ENCODE peak calls at places on chromosome 21, in nine cellular contexts. One of them, this sample, is unnamed.

GRCh38 chr21:44349847-44350772 is 3.3 kb upstream of the TRPM2 start:
- DNase-seq in naive thymus-derived CD4-positive, alpha-beta T cell: no peak
- DNase-seq in ascending aorta: no peak
- DNase-seq in CD4-positive, alpha-beta memory T cell: no peak
- DNase-seq in GM23248: no peak
- DNase-seq in adrenal gland: no peak
- DNase-seq in CD8-positive, alpha-beta T cell: no peak
- DNase-seq in keratinocyte: no peak
- DNase-seq in psoas muscle: no peak
- DNase-seq in this sample: no peak

GRCh38 chr21:26842976-26843911 is 2.0 kb downstream of the ADAMTS1 start:
- DNase-seq in naive thymus-derived CD4-positive, alpha-beta T cell: no peak
- DNase-seq in ascending aorta: peak; percentile 82
- DNase-seq in CD4-positive, alpha-beta memory T cell: no peak
- DNase-seq in GM23248: peak; percentile 98
- DNase-seq in adrenal gland: peak; percentile 88
- DNase-seq in CD8-positive, alpha-beta T cell: no peak
- DNase-seq in keratinocyte: no peak
- DNase-seq in psoas muscle: peak; percentile 94
- DNase-seq in this sample: no peak

GRCh38 chr21:31310750-31311149 is 33.3 kb downstream of the TIAM1 start:
- DNase-seq in naive thymus-derived CD4-positive, alpha-beta T cell: no peak
- DNase-seq in ascending aorta: no peak
- DNase-seq in CD4-positive, alpha-beta memory T cell: no peak
- DNase-seq in GM23248: no peak
- DNase-seq in adrenal gland: no peak
- DNase-seq in CD8-positive, alpha-beta T cell: no peak
- DNase-seq in keratinocyte: peak; percentile 30
- DNase-seq in psoas muscle: no peak
- DNase-seq in this sample: no peak

GRCh38 chr21:26207021-26207420 is 36.5 kb upstream of the APP start:
- DNase-seq in naive thymus-derived CD4-positive, alpha-beta T cell: no peak
- DNase-seq in ascending aorta: no peak
- DNase-seq in CD4-positive, alpha-beta memory T cell: no peak
- DNase-seq in GM23248: no peak
- DNase-seq in adrenal gland: no peak
- DNase-seq in CD8-positive, alpha-beta T cell: no peak
- DNase-seq in keratinocyte: no peak
- DNase-seq in psoas muscle: no peak
- DNase-seq in this sample: no peak

GRCh38 chr21:16437586-16437985 is 707.8 kb downstream of the USP25 start:
- DNase-seq in naive thymus-derived CD4-positive, alpha-beta T cell: no peak
- DNase-seq in ascending aorta: no peak
- DNase-seq in CD4-positive, alpha-beta memory T cell: no peak
- DNase-seq in GM23248: no peak
- DNase-seq in adrenal gland: no peak
- DNase-seq in CD8-positive, alpha-beta T cell: no peak
- DNase-seq in keratinocyte: no peak
- DNase-seq in psoas muscle: no peak
- DNase-seq in this sample: no peak

GRCh38 chr21:25506887-25507286 is 100.4 kb downstream of the MRPL39 start:
- DNase-seq in naive thymus-derived CD4-positive, alpha-beta T cell: no peak
- DNase-seq in ascending aorta: no peak
- DNase-seq in CD4-positive, alpha-beta memory T cell: no peak
- DNase-seq in GM23248: peak; percentile 57
- DNase-seq in adrenal gland: no peak
- DNase-seq in CD8-positive, alpha-beta T cell: no peak
- DNase-seq in keratinocyte: no peak
- DNase-seq in psoas muscle: no peak
- DNase-seq in this sample: no peak

GRCh38 chr21:36587388-36587787 is 107.5 kb upstream of the CLDN14 start:
- DNase-seq in naive thymus-derived CD4-positive, alpha-beta T cell: no peak
- DNase-seq in ascending aorta: no peak
- DNase-seq in CD4-positive, alpha-beta memory T cell: no peak
- DNase-seq in GM23248: peak; percentile 64
- DNase-seq in adrenal gland: no peak
- DNase-seq in CD8-positive, alpha-beta T cell: no peak
- DNase-seq in keratinocyte: peak; percentile 9
- DNase-seq in psoas muscle: no peak
- DNase-seq in this sample: no peak

GRCh38 chr21:37008705-37009104 is 2.2 kb downstream of the RIPPLY3 start:
- DNase-seq in naive thymus-derived CD4-positive, alpha-beta T cell: no peak
- DNase-seq in ascending aorta: no peak
- DNase-seq in CD4-positive, alpha-beta memory T cell: no peak
- DNase-seq in GM23248: no peak
- DNase-seq in adrenal gland: no peak
- DNase-seq in CD8-positive, alpha-beta T cell: no peak
- DNase-seq in keratinocyte: no peak
- DNase-seq in psoas muscle: no peak
- DNase-seq in this sample: no peak

GRCh38 chr21:17612023-17612564 is 607 bp downstream of the BTG3 start:
- DNase-seq in naive thymus-derived CD4-positive, alpha-beta T cell: peak; percentile 14
- DNase-seq in ascending aorta: no peak
- DNase-seq in CD4-positive, alpha-beta memory T cell: no peak
- DNase-seq in GM23248: peak; percentile 69
- DNase-seq in adrenal gland: peak; percentile 56
- DNase-seq in CD8-positive, alpha-beta T cell: peak; percentile 5
- DNase-seq in keratinocyte: no peak
- DNase-seq in psoas muscle: peak; percentile 32
- DNase-seq in this sample: peak; percentile 54

GRCh38 chr21:43727571-43728466 is 8.9 kb downstream of the PDXK start:
- DNase-seq in naive thymus-derived CD4-positive, alpha-beta T cell: no peak
- DNase-seq in ascending aorta: no peak
- DNase-seq in CD4-positive, alpha-beta memory T cell: no peak
- DNase-seq in GM23248: peak; percentile 36
- DNase-seq in adrenal gland: peak; percentile 86
- DNase-seq in CD8-positive, alpha-beta T cell: no peak
- DNase-seq in keratinocyte: no peak
- DNase-seq in psoas muscle: peak; percentile 58
- DNase-seq in this sample: no peak

GRCh38 chr21:39238275-39238674 is 55.0 kb upstream of the PSMG1 start:
- DNase-seq in naive thymus-derived CD4-positive, alpha-beta T cell: no peak
- DNase-seq in ascending aorta: no peak
- DNase-seq in CD4-positive, alpha-beta memory T cell: no peak
- DNase-seq in GM23248: peak; percentile 3
- DNase-seq in adrenal gland: no peak
- DNase-seq in CD8-positive, alpha-beta T cell: no peak
- DNase-seq in keratinocyte: no peak
- DNase-seq in psoas muscle: no peak
- DNase-seq in this sample: no peak

GRCh38 chr21:39232926-39233325 is 49.7 kb upstream of the PSMG1 start:
- DNase-seq in naive thymus-derived CD4-positive, alpha-beta T cell: no peak
- DNase-seq in ascending aorta: no peak
- DNase-seq in CD4-positive, alpha-beta memory T cell: no peak
- DNase-seq in GM23248: peak; percentile 25
- DNase-seq in adrenal gland: no peak
- DNase-seq in CD8-positive, alpha-beta T cell: no peak
- DNase-seq in keratinocyte: no peak
- DNase-seq in psoas muscle: no peak
- DNase-seq in this sample: no peak
- H3K36me3 ChIP-seq in naive thymus-derived CD4-positive, alpha-beta T cell: peaks cover 14% of the 10 kb centered on the region
- H3K36me3 ChIP-seq in ascending aorta: peaks cover 16% of the 10 kb centered on the region
- H3K36me3 ChIP-seq in CD4-positive, alpha-beta memory T cell: peaks cover 46% of the 10 kb centered on the region
- H3K36me3 ChIP-seq in GM23248: peaks cover 49% of the 10 kb centered on the region
- H3K36me3 ChIP-seq in adrenal gland: peaks cover 51% of the 10 kb centered on the region
- H3K36me3 ChIP-seq in CD8-positive, alpha-beta T cell: peaks cover 27% of the 10 kb centered on the region
- H3K36me3 ChIP-seq in keratinocyte: peaks cover 11% of the 10 kb centered on the region
- H3K36me3 ChIP-seq in psoas muscle: no peaks in the 10 kb centered on the region
- H3K36me3 ChIP-seq in this sample: peaks cover 22% of the 10 kb centered on the region

GRCh38 chr21:35581640-35582039 is 478.7 kb downstream of the SETD4 start:
- DNase-seq in naive thymus-derived CD4-positive, alpha-beta T cell: no peak
- DNase-seq in ascending aorta: no peak
- DNase-seq in CD4-positive, alpha-beta memory T cell: no peak
- DNase-seq in GM23248: no peak
- DNase-seq in adrenal gland: no peak
- DNase-seq in CD8-positive, alpha-beta T cell: no peak
- DNase-seq in keratinocyte: no peak
- DNase-seq in psoas muscle: no peak
- DNase-seq in this sample: no peak
- H3K4me1 ChIP-seq in naive thymus-derived CD4-positive, alpha-beta T cell: no peaks in the 10 kb centered on the region
- H3K4me1 ChIP-seq in ascending aorta: no peaks in the 10 kb centered on the region
- H3K4me1 ChIP-seq in CD4-positive, alpha-beta memory T cell: no peaks in the 10 kb centered on the region
- H3K4me1 ChIP-seq in GM23248: peaks cover 27% of the 10 kb centered on the region
- H3K4me1 ChIP-seq in adrenal gland: no peaks in the 10 kb centered on the region
- H3K4me1 ChIP-seq in CD8-positive, alpha-beta T cell: no peaks in the 10 kb centered on the region
- H3K4me1 ChIP-seq in keratinocyte: no peaks in the 10 kb centered on the region
- H3K4me1 ChIP-seq in psoas muscle: no peaks in the 10 kb centered on the region
- H3K4me1 ChIP-seq in this sample: no peaks in the 10 kb centered on the region

GRCh38 chr21:46393451-46393940 is 65.2 kb upstream of the DIP2A start:
- DNase-seq in naive thymus-derived CD4-positive, alpha-beta T cell: no peak
- DNase-seq in ascending aorta: no peak
- DNase-seq in CD4-positive, alpha-beta memory T cell: no peak
- DNase-seq in GM23248: peak; percentile 2
- DNase-seq in adrenal gland: no peak
- DNase-seq in CD8-positive, alpha-beta T cell: no peak
- DNase-seq in keratinocyte: no peak
- DNase-seq in psoas muscle: peak; percentile 43
- DNase-seq in this sample: no peak
- H3K36me3 ChIP-seq in naive thymus-derived CD4-positive, alpha-beta T cell: peaks cover 3% of the 10 kb centered on the region
- H3K36me3 ChIP-seq in ascending aorta: peaks cover 24% of the 10 kb centered on the region
- H3K36me3 ChIP-seq in CD4-positive, alpha-beta memory T cell: peaks cover 16% of the 10 kb centered on the region
- H3K36me3 ChIP-seq in GM23248: peaks cover 4% of the 10 kb centered on the region
- H3K36me3 ChIP-seq in adrenal gland: peaks cover 38% of the 10 kb centered on the region
- H3K36me3 ChIP-seq in CD8-positive, alpha-beta T cell: peaks cover 33% of the 10 kb centered on the region
- H3K36me3 ChIP-seq in keratinocyte: peaks cover 15% of the 10 kb centered on the region
- H3K36me3 ChIP-seq in psoas muscle: no peaks in the 10 kb centered on the region
- H3K36me3 ChIP-seq in this sample: peaks cover 8% of the 10 kb centered on the region

DNA sequence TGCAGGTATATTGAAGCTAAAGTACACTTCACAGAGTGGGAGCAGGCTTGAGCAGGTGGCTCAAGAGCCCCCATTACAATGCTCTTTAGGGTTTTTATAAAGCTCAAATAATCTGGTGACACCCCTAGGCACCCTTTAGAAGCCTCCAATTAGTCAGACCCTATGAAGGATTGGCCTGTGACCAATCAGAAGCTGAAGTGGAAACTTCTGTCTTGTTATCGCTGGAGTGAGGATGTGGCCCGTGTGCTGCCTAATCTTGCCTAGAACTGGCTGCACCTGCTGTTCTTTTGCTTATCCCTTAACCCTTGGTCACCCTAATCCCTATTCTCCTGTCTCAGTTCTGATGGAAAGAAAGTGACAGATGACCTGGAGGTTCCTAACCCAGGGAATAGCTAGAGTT is 70.8 kb upstream of the ABCG1 start:
- DNase-seq in naive thymus-derived CD4-positive, alpha-beta T cell: no peak
- DNase-seq in ascending aorta: no peak
- DNase-seq in CD4-positive, alpha-beta memory T cell: no peak
- DNase-seq in GM23248: no peak
- DNase-seq in adrenal gland: peak; percentile 2
- DNase-seq in CD8-positive, alpha-beta T cell: no peak
- DNase-seq in keratinocyte: no peak
- DNase-seq in psoas muscle: no peak
- DNase-seq in this sample: no peak
- H3K4me1 ChIP-seq in naive thymus-derived CD4-positive, alpha-beta T cell: peaks cover 3% of the 10 kb centered on the region
- H3K4me1 ChIP-seq in ascending aorta: no peaks in the 10 kb centered on the region
- H3K4me1 ChIP-seq in CD4-positive, alpha-beta memory T cell: peaks cover 4% of the 10 kb centered on the region
- H3K4me1 ChIP-seq in GM23248: no peaks in the 10 kb centered on the region
- H3K4me1 ChIP-seq in adrenal gland: no peaks in the 10 kb centered on the region
- H3K4me1 ChIP-seq in CD8-positive, alpha-beta T cell: peaks cover 8% of the 10 kb centered on the region
- H3K4me1 ChIP-seq in keratinocyte: no peaks in the 10 kb centered on the region
- H3K4me1 ChIP-seq in psoas muscle: no peaks in the 10 kb centered on the region
- H3K4me1 ChIP-seq in this sample: peaks cover 4% of the 10 kb centered on the region

DNA sequence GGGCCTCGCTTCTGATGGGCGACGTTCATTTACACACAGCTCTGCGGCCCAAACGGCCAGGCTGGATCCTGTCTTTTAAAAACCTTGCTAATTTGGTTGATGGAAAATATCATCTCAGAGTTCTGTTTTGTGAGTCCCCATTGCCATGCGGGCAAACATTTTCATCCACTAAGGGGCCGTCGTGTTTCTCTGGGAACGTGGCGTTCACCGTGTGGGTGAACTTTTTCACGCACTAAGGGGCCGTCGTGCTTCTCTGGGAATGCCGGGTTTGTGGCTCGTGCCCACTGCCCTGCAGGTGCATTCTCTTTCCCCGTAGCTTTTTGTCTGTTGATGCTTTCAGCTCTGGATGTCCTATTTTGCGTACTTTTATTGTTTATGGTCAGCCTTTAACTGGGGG is 6.8 kb downstream of the COL18A1 start:
- DNase-seq in naive thymus-derived CD4-positive, alpha-beta T cell: no peak
- DNase-seq in ascending aorta: no peak
- DNase-seq in CD4-positive, alpha-beta memory T cell: no peak
- DNase-seq in GM23248: no peak
- DNase-seq in adrenal gland: no peak
- DNase-seq in CD8-positive, alpha-beta T cell: no peak
- DNase-seq in keratinocyte: no peak
- DNase-seq in psoas muscle: peak; percentile 2
- DNase-seq in this sample: no peak
- H3K36me3 ChIP-seq in naive thymus-derived CD4-positive, alpha-beta T cell: no peaks in the 10 kb centered on the region
- H3K36me3 ChIP-seq in ascending aorta: no peaks in the 10 kb centered on the region
- H3K36me3 ChIP-seq in CD4-positive, alpha-beta memory T cell: no peaks in the 10 kb centered on the region
- H3K36me3 ChIP-seq in GM23248: no peaks in the 10 kb centered on the region
- H3K36me3 ChIP-seq in adrenal gland: no peaks in the 10 kb centered on the region
- H3K36me3 ChIP-seq in CD8-positive, alpha-beta T cell: no peaks in the 10 kb centered on the region
- H3K36me3 ChIP-seq in keratinocyte: no peaks in the 10 kb centered on the region
- H3K36me3 ChIP-seq in psoas muscle: no peaks in the 10 kb centered on the region
- H3K36me3 ChIP-seq in this sample: no peaks in the 10 kb centered on the region

GRCh38 chr21:38821248-38821647 is 15.5 kb downstream of the ETS2 start:
- DNase-seq in naive thymus-derived CD4-positive, alpha-beta T cell: no peak
- DNase-seq in ascending aorta: no peak
- DNase-seq in CD4-positive, alpha-beta memory T cell: no peak
- DNase-seq in GM23248: no peak
- DNase-seq in adrenal gland: no peak
- DNase-seq in CD8-positive, alpha-beta T cell: no peak
- DNase-seq in keratinocyte: no peak
- DNase-seq in psoas muscle: no peak
- DNase-seq in this sample: no peak

GRCh38 chr21:38820471-38821239 is 14.9 kb downstream of the ETS2 start:
- DNase-seq in naive thymus-derived CD4-positive, alpha-beta T cell: no peak
- DNase-seq in ascending aorta: no peak
- DNase-seq in CD4-positive, alpha-beta memory T cell: no peak
- DNase-seq in GM23248: no peak
- DNase-seq in adrenal gland: no peak
- DNase-seq in CD8-positive, alpha-beta T cell: no peak
- DNase-seq in keratinocyte: no peak
- DNase-seq in psoas muscle: peak; percentile 64
- DNase-seq in this sample: no peak

GRCh38 chr21:38819051-38819718 is 13.5 kb downstream of the ETS2 start:
- DNase-seq in naive thymus-derived CD4-positive, alpha-beta T cell: no peak
- DNase-seq in ascending aorta: no peak
- DNase-seq in CD4-positive, alpha-beta memory T cell: no peak
- DNase-seq in GM23248: no peak
- DNase-seq in adrenal gland: no peak
- DNase-seq in CD8-positive, alpha-beta T cell: no peak
- DNase-seq in keratinocyte: no peak
- DNase-seq in psoas muscle: no peak
- DNase-seq in this sample: no peak

GRCh38 chr21:38818336-38818723 is 12.6 kb downstream of the ETS2 start:
- DNase-seq in naive thymus-derived CD4-positive, alpha-beta T cell: no peak
- DNase-seq in ascending aorta: no peak
- DNase-seq in CD4-positive, alpha-beta memory T cell: no peak
- DNase-seq in GM23248: no peak
- DNase-seq in adrenal gland: no peak
- DNase-seq in CD8-positive, alpha-beta T cell: no peak
- DNase-seq in keratinocyte: no peak
- DNase-seq in psoas muscle: no peak
- DNase-seq in this sample: no peak

GRCh38 chr21:38819719-38820147 is 14.0 kb downstream of the ETS2 start:
- DNase-seq in naive thymus-derived CD4-positive, alpha-beta T cell: no peak
- DNase-seq in ascending aorta: no peak
- DNase-seq in CD4-positive, alpha-beta memory T cell: no peak
- DNase-seq in GM23248: peak; percentile 68
- DNase-seq in adrenal gland: no peak
- DNase-seq in CD8-positive, alpha-beta T cell: no peak
- DNase-seq in keratinocyte: no peak
- DNase-seq in psoas muscle: no peak
- DNase-seq in this sample: no peak
- H3K4me1 ChIP-seq in naive thymus-derived CD4-positive, alpha-beta T cell: no peaks in the 10 kb centered on the region
- H3K4me1 ChIP-seq in ascending aorta: peaks cover 22% of the 10 kb centered on the region
- H3K4me1 ChIP-seq in CD4-positive, alpha-beta memory T cell: no peaks in the 10 kb centered on the region
- H3K4me1 ChIP-seq in GM23248: peaks cover 34% of the 10 kb centered on the region
- H3K4me1 ChIP-seq in adrenal gland: peaks cover 10% of the 10 kb centered on the region
- H3K4me1 ChIP-seq in CD8-positive, alpha-beta T cell: no peaks in the 10 kb centered on the region
- H3K4me1 ChIP-seq in keratinocyte: peaks cover 30% of the 10 kb centered on the region
- H3K4me1 ChIP-seq in psoas muscle: peaks cover 38% of the 10 kb centered on the region
- H3K4me1 ChIP-seq in this sample: no peaks in the 10 kb centered on the region

This sample was measured in CD8-positive, alpha-beta memory T cell.